ENCODE peak calls at places on chromosomes 6 and 20, in ten cellular contexts. H is mammary epithelial cell; U is K562; T is fibroblast of lung; Q is psoas muscle; C is A549; M is CD4-positive, alpha-beta memory T cell; V is aorta; X is Panc1; D is neural progenitor cell. Y is an unnamed sample.

GRCh38 chr6:130680118-130680517 is 147.1 kb upstream of the SMLR1 start:
- DNase-seq in U (no peak), Q (no peak), X (no peak), D (no peak), M (no peak), V (no peak), H (peak; percentile 83), C (no peak), T (peak; percentile 74), Y (no peak)

GRCh38 chr20:62493253-62493885 is 17.6 kb upstream of the GATA5 start:
- DNase-seq in H (no peak), C (no peak), X (no peak), Q (no peak), V (no peak), D (no peak), U (no peak), M (no peak), T (no peak), Y (no peak)

GRCh38 chr6:44004625-44005506 is 122.4 kb downstream of the MRPL14 start:
- DNase-seq in D (no peak), U (peak; percentile 37), V (peak; percentile 46), T (no peak), X (no peak), M (no peak), H (no peak), Q (no peak), C (no peak), Y (no peak)

GRCh38 chr6:22904413-22904812 is 335.0 kb downstream of the HDGFL1 start:
- DNase-seq in D (no peak), M (no peak), T (peak; percentile 33), U (no peak), Q (no peak), C (no peak), H (peak; percentile 82), X (no peak), V (no peak), Y (no peak)

GRCh38 chr6:78438135-78438534 is 429.2 kb upstream of the IRAK1BP1 start:
- DNase-seq in D (no peak), H (no peak), M (no peak), X (no peak), Q (no peak), T (no peak), U (no peak), V (no peak), C (no peak), Y (no peak)

GRCh38 chr20:11676618-11677289 is 240.9 kb upstream of the BTBD3 start:
- DNase-seq in Q (peak; percentile 26), D (peak; percentile 78), X (peak; percentile 8), T (peak; percentile 26), H (peak; percentile 27), C (peak; percentile 68), M (no peak), V (no peak), U (peak; percentile 3), Y (peak; percentile 43)

GRCh38 chr20:50558483-50558925 is 48.3 kb downstream of the PTPN1 start:
- DNase-seq in Q (no peak), V (no peak), U (peak; percentile 89), H (peak; percentile 85), D (no peak), M (no peak), X (no peak), T (peak; percentile 89), C (peak; percentile 76), Y (no peak)

GRCh38 chr6:25237579-25237978 is 41.6 kb upstream of the CARMIL1 start:
- DNase-seq in T (peak; percentile 14), V (no peak), H (peak; percentile 44), U (no peak), X (no peak), C (no peak), Q (no peak), M (no peak), D (no peak), Y (no peak)

GRCh38 chr6:66556936-66557335 is 849.9 kb upstream of the EYS start:
- DNase-seq in U (no peak), C (no peak), X (no peak), T (no peak), H (no peak), V (no peak), D (no peak), Q (no peak), M (no peak), Y (no peak)

GRCh38 chr6:27452496-27452897 is 20.4 kb downstream of the ZNF184 start:
- DNase-seq in T (peak; percentile 11), U (no peak), Q (no peak), C (no peak), H (no peak), M (no peak), V (no peak), D (no peak), X (no peak), Y (no peak)

GRCh38 chr20:56443654-56444540 is 24.5 kb upstream of the RTF2 start:
- DNase-seq in Q (no peak), T (peak; percentile 40), X (no peak), U (no peak), M (no peak), V (no peak), H (no peak), C (no peak), D (no peak), Y (no peak)

GRCh38 chr6:162313922-162314660 is 413.5 kb downstream of the PRKN start:
- DNase-seq in M (no peak), U (no peak), H (no peak), T (peak; percentile 70), D (no peak), V (no peak), X (no peak), C (no peak), Q (no peak), Y (no peak)

DNA sequence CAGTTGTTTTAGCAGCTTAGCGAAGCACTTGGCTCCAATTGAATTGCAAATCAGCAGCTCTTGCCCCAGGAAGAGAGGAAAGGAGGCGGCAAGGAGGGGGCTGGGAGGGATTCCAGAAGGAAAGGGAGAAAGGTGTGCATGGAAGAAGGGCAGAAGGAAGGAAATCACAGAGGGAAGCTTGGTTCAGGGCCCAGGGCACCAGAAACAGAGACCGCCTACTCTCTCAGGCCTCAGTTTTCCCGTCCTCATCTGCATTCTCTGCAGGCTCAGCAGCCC is 13.9 kb downstream of the GRM4 start:
- DNase-seq in T (no peak), C (no peak), D (no peak), M (no peak), V (no peak), Q (no peak), X (no peak), H (no peak), U (no peak), Y (no peak)
- H3K4me3 ChIP-seq in T (no peak overlapping the region), C (no peak overlapping the region), D (no peak overlapping the region), M (no peak overlapping the region), V (no peak overlapping the region), Q (no peak overlapping the region), X (no peak overlapping the region), H (no peak overlapping the region), U (no peak overlapping the region), Y (no peak overlapping the region)

GRCh38 chr20:37195018-37195417 is 15.7 kb upstream of the MROH8 start:
- DNase-seq in H (no peak), U (no peak), X (no peak), M (no peak), V (no peak), D (no peak), T (no peak), Q (no peak), C (no peak), Y (no peak)

GRCh38 chr20:37192137-37192854 is 12.9 kb upstream of the MROH8 start:
- DNase-seq in X (peak; percentile 61), M (peak; percentile 63), U (peak; percentile 82), V (peak; percentile 93), Q (peak; percentile 87), H (peak; percentile 67), D (peak; percentile 80), C (peak; percentile 82), T (peak; percentile 85), Y (peak; percentile 48)

GRCh38 chr20:37194616-37195015 is 15.3 kb upstream of the MROH8 start:
- DNase-seq in C (no peak), T (no peak), H (no peak), X (no peak), D (no peak), U (no peak), Q (no peak), M (peak; percentile 22), V (no peak), Y (no peak)

GRCh38 chr20:37193821-37194220 is 14.5 kb upstream of the MROH8 start:
- DNase-seq in X (no peak), H (no peak), Q (no peak), M (no peak), U (no peak), T (no peak), V (no peak), C (no peak), D (no peak), Y (no peak)

GRCh38 chr20:37193226-37193625 is 13.9 kb upstream of the MROH8 start:
- DNase-seq in M (no peak), Q (no peak), D (no peak), U (no peak), V (no peak), C (no peak), X (no peak), T (no peak), H (no peak), Y (no peak)
- H3K27ac ChIP-seq in M (no peak overlapping the region), Q (no peak overlapping the region), D (peak overlapping the region; percentile 65), U (no peak overlapping the region), V (no peak overlapping the region), C (no peak overlapping the region), X (no peak overlapping the region), T (no peak overlapping the region), H (no peak overlapping the region), Y (no peak overlapping the region)

DNA sequence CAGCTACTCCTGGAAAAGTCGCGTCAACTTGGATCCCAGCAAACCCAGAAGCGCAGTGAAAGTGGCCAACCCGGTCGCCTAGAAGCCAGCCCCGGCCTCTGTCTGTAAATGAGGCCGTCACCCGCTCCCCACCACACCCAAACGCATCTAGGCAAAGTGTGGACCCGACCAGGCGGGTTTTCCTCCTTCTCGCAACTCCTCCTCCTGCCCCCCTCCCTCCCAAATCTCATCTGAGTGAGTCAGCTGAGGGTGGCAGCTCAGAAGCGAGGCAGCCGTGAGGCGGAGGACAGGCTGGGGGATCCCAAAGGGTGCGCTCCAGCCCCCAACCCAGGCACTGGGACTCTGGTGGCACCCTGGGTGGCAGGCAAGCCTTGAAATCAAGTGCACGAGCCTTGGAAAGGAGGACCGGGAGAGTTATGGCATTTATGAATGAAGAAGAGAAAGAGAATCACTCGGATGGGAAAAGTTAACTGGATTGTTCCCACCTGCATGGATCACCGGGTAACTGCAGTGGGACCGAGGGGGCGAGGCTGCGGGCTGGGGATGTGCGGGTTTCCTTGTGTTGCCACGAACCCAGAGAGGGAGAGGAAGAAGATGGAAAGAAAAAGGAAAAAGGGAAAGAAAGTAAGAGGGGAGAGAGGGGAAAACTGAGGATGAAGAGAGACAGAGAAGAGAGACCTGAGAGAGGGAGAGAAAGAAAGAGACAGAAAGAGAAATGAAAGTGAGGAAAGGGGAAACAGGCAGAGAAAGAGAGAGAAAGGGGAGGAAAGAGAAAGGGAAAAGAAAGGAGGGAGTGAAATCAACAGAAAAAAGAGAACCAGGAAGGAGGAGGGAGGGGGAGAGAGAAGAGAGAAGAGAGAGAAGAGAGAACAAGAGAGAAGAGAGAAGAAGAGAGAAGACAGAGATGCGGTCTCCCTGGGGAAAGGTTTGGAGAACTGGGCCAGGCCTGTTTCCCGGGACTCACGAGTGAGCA is at the start of gene APCDD1L:
- DNase-seq in C (no peak), X (no peak), M (no peak), D (peak; percentile 56), V (peak; percentile 84), H (peak; percentile 61), U (peak; percentile 16), Q (no peak), T (peak; percentile 89), Y (no peak)
- H3K4me3 ChIP-seq in C (no peak within 1 kb of the TSS), X (no peak within 1 kb of the TSS), M (no peak within 1 kb of the TSS), D (peak within 1 kb of the TSS; percentile 51), V (peak within 1 kb of the TSS; percentile 56), H (peak within 1 kb of the TSS; percentile 36), U (no peak within 1 kb of the TSS), Q (peak within 1 kb of the TSS; percentile 38), T (peak within 1 kb of the TSS; percentile 21), Y (peak within 1 kb of the TSS; percentile 55)

GRCh38 chr6:154329350-154330170 is 27.0 kb downstream of the IPCEF1 start:
- DNase-seq in Q (no peak), H (no peak), U (no peak), C (no peak), V (no peak), M (no peak), D (peak; percentile 5), X (no peak), T (no peak), Y (no peak)
- H3K27ac ChIP-seq in Q (no peak overlapping the region), H (no peak overlapping the region), U (no peak overlapping the region), C (no peak overlapping the region), V (no peak overlapping the region), M (no peak overlapping the region), D (no peak overlapping the region), X (no peak overlapping the region), T (no peak overlapping the region), Y (no peak overlapping the region)